ENCODE peak calls at places on chromosomes 7 and 10, in ten cellular contexts. K is LNCaP clone FGC, G is memory B cell, T is nucleus accumbens, W is WTC11, B is BJ, N is brain microvascular endothelial cell, S is activated B cell treated with CpG ODN at 0.5 μM for 24 hours, C is NCI-H2081, O is RPMI8226. E is an unnamed sample.

GRCh38 chr7:5596046-5596895 is 172.6 kb upstream of the TNRC18 start:
- DNase-seq in N (peak), C (no peak), G (no peak), S (no peak), K (no peak), O (no peak), T (no peak), W (peak), B (peak), E (no peak)

GRCh38 chr7:74220229-74220628 is 10.4 kb downstream of the LAT2 start:
- DNase-seq in K (no peak), T (no peak), O (no peak), C (no peak), N (no peak), G (no peak), W (no peak), S (no peak), B (no peak), E (no peak)

GRCh38 chr7:128833148-128833938 is 3.1 kb downstream of the FLNC start:
- DNase-seq in O (no peak), N (peak), S (no peak), B (no peak), K (no peak), G (no peak), T (peak), W (no peak), C (peak), E (peak)

GRCh38 chr10:129394739-129395298 is 72.2 kb upstream of the MGMT start:
- DNase-seq in W (no peak), O (no peak), C (no peak), N (no peak), G (no peak), B (no peak), S (no peak), K (no peak), T (no peak), E (no peak)

GRCh38 chr7:55415173-55415778 is 50.1 kb downstream of the LANCL2 start:
- DNase-seq in C (peak), W (peak), B (no peak), T (peak), K (peak), O (peak), G (peak), N (peak), S (peak), E (peak)

GRCh38 chr7:23106491-23106800 is 861 bp downstream of the KLHL7 start:
- DNase-seq in T (no peak), O (no peak), N (no peak), S (no peak), K (no peak), B (no peak), G (no peak), W (no peak), C (peak), E (no peak)

GRCh38 chr10:60429084-60429849 is 39.6 kb upstream of the ANK3 start:
- DNase-seq in S (no peak), W (no peak), T (no peak), B (no peak), O (no peak), C (no peak), K (no peak), G (no peak), N (no peak), E (no peak)

GRCh38 chr7:131010714-131011436 is 276.9 kb upstream of the KLF14 start:
- DNase-seq in S (no peak), K (no peak), W (no peak), C (no peak), N (no peak), G (no peak), T (no peak), O (no peak), B (no peak), E (no peak)

GRCh38 chr7:26729150-26729772 is 135.1 kb downstream of the SKAP2 start:
- DNase-seq in T (no peak), C (no peak), B (no peak), G (no peak), S (no peak), N (no peak), K (no peak), W (no peak), O (no peak), E (no peak)

GRCh38 chr7:143322646-143323343 is 6.9 kb downstream of the CLCN1 start:
- DNase-seq in B (no peak), N (no peak), O (no peak), T (no peak), K (no peak), S (no peak), G (no peak), C (no peak), W (no peak), E (no peak)

GRCh38 chr10:63077800-63078199 is 55.3 kb upstream of the NRBF2 start:
- DNase-seq in S (no peak), C (no peak), O (no peak), K (no peak), G (no peak), B (no peak), W (no peak), T (no peak), N (no peak), E (no peak)

GRCh38 chr7:84746347-84746746 is 440.5 kb downstream of the SEMA3D start:
- DNase-seq in O (no peak), B (peak), T (no peak), W (no peak), S (no peak), G (no peak), N (peak), K (no peak), C (no peak), E (no peak)

GRCh38 chr10:132665946-132666732 is 119.8 kb downstream of the NKX6-2 start:
- DNase-seq in K (no peak), G (no peak), O (no peak), S (no peak), N (peak), W (no peak), T (no peak), B (peak), C (no peak), E (no peak)

GRCh38 chr10:117075064-117075463 is 63.0 kb downstream of the VAX1 start:
- DNase-seq in G (no peak), K (no peak), C (no peak), B (no peak), S (no peak), W (no peak), N (peak), T (no peak), O (no peak), E (no peak)

GRCh38 chr10:78898341-78899097 is 170.2 kb upstream of the ZMIZ1 start:
- DNase-seq in K (no peak), S (no peak), B (no peak), N (no peak), W (no peak), T (no peak), G (no peak), C (no peak), O (no peak), E (no peak)

GRCh38 chr7:101594790-101595189 is 34.3 kb downstream of the MYL10 start:
- DNase-seq in B (no peak), S (no peak), T (no peak), K (no peak), W (no peak), N (no peak), C (no peak), O (no peak), G (no peak), E (no peak)

GRCh38 chr10:89279449-89279869 is 22.4 kb upstream of the IFIT2 start:
- DNase-seq in K (no peak), W (no peak), B (no peak), O (no peak), G (no peak), N (peak), T (no peak), C (no peak), S (no peak), E (no peak)

GRCh38 chr10:63465293-63466167 is at the start of gene JMJD1C:
- DNase-seq in S (peak), W (peak), N (peak), G (peak), T (peak), K (no peak), C (peak), B (no peak), O (peak), E (peak)

GRCh38 chr10:45553155-45553554 is 119.4 kb downstream of the ZFAND4 start:
- DNase-seq in G (no peak), K (no peak), N (no peak), O (no peak), C (no peak), W (no peak), T (no peak), B (no peak), S (no peak), E (no peak)

GRCh38 chr7:151993977-151994676 is 31.3 kb upstream of the GALNT11 start:
- DNase-seq in T (no peak), N (no peak), S (no peak), C (no peak), B (no peak), W (peak), G (no peak), K (no peak), O (peak), E (no peak)

GRCh38 chr10:132521466-132522102 is 16.0 kb upstream of the INPP5A start:
- DNase-seq in T (no peak), B (no peak), S (peak), C (no peak), W (peak), N (no peak), G (no peak), O (no peak), K (no peak), E (no peak)

GRCh38 chr10:128011059-128011979 is 104.4 kb downstream of the PTPRE start:
- DNase-seq in G (peak), B (no peak), K (no peak), O (peak), S (peak), T (peak), N (peak), W (peak), C (peak), E (peak)

GRCh38 chr10:129761166-129761565 is 202.9 kb downstream of the EBF3 start:
- DNase-seq in C (no peak), W (no peak), O (no peak), K (no peak), B (no peak), S (peak), G (no peak), T (no peak), N (no peak), E (no peak)

GRCh38 chr10:67662415-67662814 is 33.6 kb downstream of the CTNNA3 start:
- DNase-seq in O (no peak), S (no peak), W (no peak), G (no peak), N (no peak), K (no peak), T (no peak), C (no peak), B (no peak), E (no peak)

GRCh38 chr7:118114175-118114574 is 69.8 kb upstream of the LSM8 start:
- DNase-seq in G (no peak), O (no peak), W (no peak), B (no peak), S (no peak), C (no peak), K (no peak), N (no peak), T (no peak), E (no peak)

GRCh38 chr10:47027812-47028260 is 116.6 kb downstream of the PTPN20 start:
- DNase-seq in B (no peak), T (no peak), C (no peak), W (no peak), G (no peak), O (no peak), N (no peak), S (peak), K (no peak), E (no peak)

GRCh38 chr7:74396993-74397392 is 56.7 kb upstream of the GTF2IRD1 start:
- DNase-seq in W (no peak), N (no peak), S (no peak), B (no peak), C (no peak), O (peak), K (no peak), G (no peak), T (no peak), E (no peak)

GRCh38 chr7:50155755-50156154 is 62.7 kb upstream of the ZPBP start:
- DNase-seq in N (no peak), O (no peak), W (no peak), G (no peak), C (no peak), S (no peak), K (no peak), T (no peak), B (no peak), E (no peak)

GRCh38 chr10:95655571-95656290 is 780 bp downstream of the ALDH18A1 start:
- DNase-seq in K (no peak), G (no peak), C (no peak), N (peak), S (no peak), T (no peak), W (no peak), B (no peak), O (peak), E (no peak)

GRCh38 chr7:96075510-96076349 is 246.2 kb downstream of the SLC25A13 start:
- DNase-seq in K (no peak), W (peak), G (peak), C (peak), O (peak), N (peak), T (peak), B (no peak), S (peak), E (peak)

GRCh38 chr10:126738001-126738400 is 67.5 kb upstream of the C10orf90 start:
- DNase-seq in S (no peak), G (no peak), T (no peak), K (no peak), C (no peak), B (no peak), O (no peak), W (no peak), N (no peak), E (no peak)

GRCh38 chr7:17501461-17502208 is 203.2 kb downstream of the AHR start:
- DNase-seq in O (no peak), W (no peak), K (no peak), C (no peak), B (peak), S (no peak), N (no peak), G (no peak), T (no peak), E (no peak)

GRCh38 chr7:3117488-3118228 is 74.0 kb upstream of the CARD11 start:
- DNase-seq in S (no peak), W (no peak), T (no peak), O (no peak), C (no peak), K (no peak), N (no peak), G (no peak), B (no peak), E (no peak)

GRCh38 chr7:112226701-112227276 is 20.3 kb downstream of the ZNF277 start:
- DNase-seq in N (no peak), K (no peak), S (no peak), T (no peak), O (no peak), G (no peak), C (no peak), B (no peak), W (no peak), E (no peak)

GRCh38 chr7:102860351-102860811 is 52.4 kb upstream of the LRRC17 start:
- DNase-seq in T (no peak), W (no peak), G (no peak), S (no peak), K (no peak), C (no peak), B (peak), N (peak), O (no peak), E (no peak)

GRCh38 chr10:33129987-33130386 is 172.0 kb upstream of the ITGB1 start:
- DNase-seq in K (no peak), N (peak), B (no peak), T (no peak), G (no peak), O (no peak), S (no peak), W (no peak), C (no peak), E (no peak)

E was measured in C1 segment of cervical spinal cord.